ENCODE peak calls at places on chromosomes 12 and 14, in four cellular contexts. E is HepG2, F is K562, J is GM12878. P is an unnamed sample.

GRCh38 chr14:90382491-90383125 is 14.2 kb upstream of the CALM1 start:
- DNase-seq in J (no peak), E (peak), F (peak), P (peak)

GRCh38 chr12:87382959-87383591 is 646.1 kb downstream of the C12orf50 start:
- DNase-seq in F (no peak), E (no peak), J (no peak), P (no peak)

GRCh38 chr12:54394281-54394719 is 9.8 kb upstream of the ZNF385A start:
- DNase-seq in J (no peak), E (peak), F (peak), P (peak)

GRCh38 chr14:80425686-80426085 is 214.4 kb upstream of the DIO2 start:
- DNase-seq in E (no peak), F (no peak), J (no peak), P (no peak)

GRCh38 chr12:115895247-115895646 is 382.2 kb downstream of the MED13L start:
- DNase-seq in J (no peak), F (peak), E (no peak), P (no peak)

GRCh38 chr12:51062631-51063397 is 14.7 kb downstream of the LETMD1 start:
- DNase-seq in F (no peak), J (no peak), E (no peak), P (no peak)

GRCh38 chr12:117367006-117367638 is 5.7 kb upstream of the NOS1 start:
- DNase-seq in J (peak), F (peak), E (peak), P (peak)

GRCh38 chr12:132454154-132454948 is 35.6 kb upstream of the FBRSL1 start:
- DNase-seq in E (no peak), F (no peak), J (no peak), P (no peak)

GRCh38 chr14:58298477-58298879 is at the start of gene ARID4A:
- DNase-seq in F (no peak), J (no peak), E (no peak), P (no peak)

GRCh38 chr14:44657153-44657552 is 150.1 kb upstream of the FSCB start:
- DNase-seq in J (no peak), E (no peak), F (no peak), P (no peak)

GRCh38 chr12:15575797-15576560 is 213.2 kb downstream of the EPS8 start:
- DNase-seq in F (no peak), E (no peak), J (no peak), P (no peak)

GRCh38 chr12:55925870-55926737 is 1.6 kb downstream of the PYM1 start:
- DNase-seq in J (no peak), E (no peak), F (peak), P (no peak)

GRCh38 chr14:94144765-94145164 is 15.4 kb upstream of the IFI27L2 start:
- DNase-seq in J (no peak), F (no peak), E (no peak), P (no peak)

GRCh38 chr14:23621204-23621931 is 14.8 kb upstream of the DHRS2 start:
- DNase-seq in J (no peak), F (no peak), E (no peak), P (no peak)

GRCh38 chr12:109581334-109581691 is 7.7 kb downstream of the MVK start:
- DNase-seq in J (no peak), E (no peak), F (no peak), P (no peak)

GRCh38 chr12:9256758-9257405 is 48.7 kb upstream of the PZP start:
- DNase-seq in F (no peak), E (no peak), J (no peak), P (no peak)

GRCh38 chr12:5554711-5555110 is 122.8 kb downstream of the NTF3 start:
- DNase-seq in J (no peak), F (no peak), E (no peak), P (no peak)

GRCh38 chr14:71143391-71144290 is 236.4 kb downstream of the PCNX1 start:
- DNase-seq in J (no peak), F (peak), E (peak), P (no peak)

GRCh38 chr14:60812987-60813386 is 78.4 kb downstream of the MNAT1 start:
- DNase-seq in F (peak), E (no peak), J (no peak), P (no peak)
- TF ChIP-seq YY1 in F (no peak), E (no peak), J (no peak), P (no peak)

GRCh38 chr14:68016243-68016914 is 196.8 kb downstream of the RAD51B start:
- DNase-seq in F (no peak), J (no peak), E (no peak), P (no peak)

GRCh38 chr14:68015356-68016242 is 196.0 kb downstream of the RAD51B start:
- DNase-seq in E (no peak), J (no peak), F (no peak), P (no peak)

GRCh38 chr14:68012861-68013260 is 193.3 kb downstream of the RAD51B start:
- DNase-seq in F (no peak), E (no peak), J (no peak), P (no peak)

GRCh38 chr14:68013326-68013725 is 193.7 kb downstream of the RAD51B start:
- DNase-seq in E (no peak), F (no peak), J (no peak), P (no peak)

GRCh38 chr14:68014771-68015170 is 195.2 kb downstream of the RAD51B start:
- DNase-seq in J (no peak), F (no peak), E (no peak), P (no peak)
- TF ChIP-seq MXI1 in J (no peak), F (no peak), E (no peak), P (no peak)

DNA sequence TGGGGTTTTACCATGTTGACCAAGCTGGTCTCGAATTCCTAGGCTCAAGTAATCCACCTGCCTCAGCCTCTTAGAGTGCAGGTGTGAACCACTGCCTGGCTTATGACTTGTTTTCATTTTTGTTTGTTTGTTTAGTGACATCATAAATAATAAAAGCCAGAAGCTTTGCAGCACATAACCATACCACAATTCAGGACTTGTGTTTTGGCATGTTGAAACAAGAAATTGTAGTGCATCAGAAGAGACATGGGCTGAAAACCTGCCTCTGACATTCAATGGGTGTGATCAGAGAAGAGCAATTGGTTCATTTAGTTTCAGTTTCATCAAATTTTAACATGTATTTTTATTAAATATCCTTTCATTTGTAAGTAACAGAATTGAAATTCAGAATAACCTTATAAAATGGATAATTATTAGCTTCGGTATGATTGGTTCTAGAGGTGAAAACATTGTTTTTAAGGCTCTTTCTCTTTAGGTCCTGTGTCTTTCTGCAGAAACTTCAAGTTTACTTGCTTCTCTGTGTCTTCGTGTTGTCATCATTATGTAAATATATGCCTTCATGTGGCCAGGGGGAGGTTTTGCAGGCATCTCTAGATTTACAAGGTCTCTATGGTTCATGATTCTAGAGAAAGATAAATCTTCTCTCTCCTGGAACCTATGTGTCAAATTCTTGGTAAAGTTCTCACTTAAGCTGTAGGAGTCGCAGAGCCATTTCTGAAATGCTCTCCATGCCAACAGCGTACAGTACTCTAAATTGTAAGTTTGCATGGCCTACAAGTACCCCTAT is 312.0 kb downstream of the KCNC2 start:
- DNase-seq in F (no peak), E (no peak), J (no peak), P (no peak)
- TF ChIP-seq YY1 in F (no peak), E (no peak), J (no peak), P (no peak)

DNA sequence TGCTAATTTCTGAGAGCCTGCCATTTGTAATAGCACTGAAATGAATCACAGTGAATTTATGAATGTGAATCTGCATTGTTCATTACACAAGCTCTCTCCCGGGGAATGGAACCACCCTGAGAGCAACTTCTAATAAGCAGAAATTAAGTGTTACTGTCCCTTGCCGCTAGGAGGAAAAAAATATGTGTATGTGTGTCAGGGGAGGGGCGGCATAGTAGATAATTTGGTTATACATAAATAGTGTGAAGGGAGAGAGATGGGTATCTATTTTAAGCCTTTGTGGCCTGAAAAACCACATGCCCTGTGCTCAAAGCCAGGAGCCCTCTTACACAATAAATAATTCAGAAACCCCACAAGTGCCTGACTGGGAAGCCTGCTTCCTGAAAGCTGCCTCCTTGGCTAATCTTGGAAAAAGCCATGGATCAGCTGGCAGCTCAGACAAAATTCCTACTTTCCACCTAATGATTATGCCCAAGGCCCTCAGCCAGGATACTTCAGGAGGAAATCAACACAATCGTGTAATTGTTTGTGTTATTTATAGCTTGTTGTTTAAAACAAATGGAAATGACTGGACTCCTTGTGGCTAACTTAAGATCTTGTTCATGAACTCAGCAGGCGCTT is 366.2 kb upstream of the KITLG start:
- DNase-seq in E (no peak), J (no peak), F (no peak), P (no peak)
- TF ChIP-seq MXI1 in E (no peak), J (no peak), F (no peak), P (no peak)